ENCODE peak calls at places on chromosomes 16 and 17, in four cellular contexts. K, G, A and O are unnamed samples.

GRCh38 chr16:25060920-25061319 is 45.8 kb upstream of the ARHGAP17 start:
- DNase-seq in K (no peak), G (no peak), A (peak), O (peak)

GRCh38 chr16:87705780-87706277 is 60.0 kb downstream of the KLHDC4 start:
- DNase-seq in K (no peak), G (no peak), A (no peak), O (no peak)

GRCh38 chr16:49600976-49601375 is 227.4 kb downstream of the C16orf78 start:
- DNase-seq in K (peak), G (no peak), A (no peak), O (no peak)

GRCh38 chr16:81873843-81874752 is 95.0 kb downstream of the PLCG2 start:
- DNase-seq in K (peak), G (peak), A (no peak), O (peak)

GRCh38 chr16:85213926-85214294 is 101.6 kb upstream of the CIBAR2 start:
- DNase-seq in K (no peak), G (no peak), A (no peak), O (no peak)

GRCh38 chr17:78960945-78961344 is 18.8 kb downstream of the LGALS3BP start:
- DNase-seq in K (no peak), G (no peak), A (no peak), O (no peak)

GRCh38 chr16:58034786-58035185 is 9.2 kb downstream of the MMP15 start:
- DNase-seq in K (no peak), G (no peak), A (no peak), O (no peak)

GRCh38 chr17:76504117-76504516 is 2.9 kb upstream of the RHBDF2 start:
- DNase-seq in K (no peak), G (no peak), A (no peak), O (no peak)

GRCh38 chr17:74042241-74042640 is 161.2 kb upstream of the RPL38 start:
- DNase-seq in K (no peak), G (no peak), A (no peak), O (no peak)

GRCh38 chr17:56322991-56323390 is 169.7 kb downstream of the ANKFN1 start:
- DNase-seq in K (no peak), G (no peak), A (no peak), O (no peak)

GRCh38 chr17:69480197-69480596 is 65.7 kb downstream of the MAP2K6 start:
- DNase-seq in K (no peak), G (no peak), A (no peak), O (no peak)

GRCh38 chr17:42287305-42288077 is 807 bp upstream of the STAT5A start:
- DNase-seq in K (peak), G (no peak), A (peak), O (peak)

GRCh38 chr16:17467923-17468540 is 2.7 kb downstream of the XYLT1 start:
- DNase-seq in K (peak), G (peak), A (no peak), O (no peak)

GRCh38 chr17:77942111-77942988 is 16.2 kb upstream of the TNRC6C start:
- DNase-seq in K (no peak), G (no peak), A (no peak), O (no peak)

GRCh38 chr17:63741251-63742049 is at the start of gene STRADA:
- DNase-seq in K (peak), G (peak), A (peak), O (peak)
- H3K4me3 ChIP-seq in K (peak), G (peak), A (peak), O (peak)

DNA sequence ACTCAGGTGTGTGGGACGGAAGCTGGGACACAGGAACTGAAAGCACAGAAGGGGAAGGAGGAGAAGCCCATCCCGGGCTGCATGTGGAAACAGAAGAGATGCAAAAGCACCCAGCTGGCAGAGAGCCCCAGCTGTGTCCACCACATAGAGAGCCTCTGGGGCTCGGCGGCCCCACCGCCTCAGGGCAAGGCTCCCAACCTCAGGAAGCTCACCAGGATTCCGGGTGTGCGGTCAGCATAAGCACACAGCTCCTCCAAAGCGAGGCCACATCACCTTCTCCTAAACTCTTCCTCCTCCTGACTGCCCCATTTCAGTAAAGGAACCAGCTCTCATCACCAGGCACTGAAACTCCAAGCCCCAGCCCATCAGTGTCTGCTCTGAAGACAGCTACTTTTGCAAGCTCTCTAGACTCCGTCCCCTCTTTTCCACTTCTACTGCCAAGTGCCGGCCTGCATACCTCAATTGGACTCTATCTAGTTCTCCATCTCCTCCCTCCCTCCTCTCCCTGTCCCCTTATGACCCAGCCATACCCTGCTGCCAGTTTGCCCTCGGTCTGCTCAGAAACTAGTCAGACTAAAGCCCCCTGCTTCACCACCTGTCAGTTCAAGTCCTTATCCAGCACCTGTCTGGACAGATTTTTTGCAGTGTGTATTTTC is 6.0 kb downstream of the ST3GAL2 start:
- DNase-seq in K (no peak), G (no peak), A (no peak), O (no peak)
- H3K4me3 ChIP-seq in K (no peak), G (no peak), A (no peak), O (no peak)

GRCh38 chr17:64061157-64061898 is 40.9 kb upstream of the ICAM2 start:
- DNase-seq in K (no peak), G (peak), A (no peak), O (no peak)

GRCh38 chr17:64063088-64063487 is 42.7 kb upstream of the ICAM2 start:
- DNase-seq in K (no peak), G (no peak), A (no peak), O (no peak)

GRCh38 chr17:64066709-64067108 is 46.3 kb upstream of the ICAM2 start:
- DNase-seq in K (no peak), G (no peak), A (no peak), O (peak)

GRCh38 chr17:64063766-64064224 is 43.4 kb upstream of the ICAM2 start:
- DNase-seq in K (peak), G (peak), A (peak), O (peak)

GRCh38 chr17:64064331-64064730 is 43.9 kb upstream of the ICAM2 start:
- DNase-seq in K (no peak), G (no peak), A (no peak), O (no peak)
- H3K4me3 ChIP-seq in K (no peak), G (no peak), A (no peak), O (no peak)

GRCh38 chr16:11632455-11632921 is 35.8 kb upstream of the SNN start:
- DNase-seq in K (peak), G (peak), A (no peak), O (no peak)
- H3K4me3 ChIP-seq in K (no peak), G (no peak), A (no peak), O (no peak)

GRCh38 chr16:31143889-31144148 is 6.0 kb downstream of the PRSS36 start:
- DNase-seq in K (no peak), G (no peak), A (no peak), O (no peak)

GRCh38 chr16:31141489-31142108 is 6.1 kb upstream of the PRSS8 start:
- DNase-seq in K (peak), G (no peak), A (no peak), O (no peak)

GRCh38 chr16:31142109-31143035 is 6.8 kb upstream of the PRSS8 start:
- DNase-seq in K (peak), G (peak), A (peak), O (peak)

GRCh38 chr16:31145398-31145990 is 4.4 kb downstream of the PRSS36 start:
- DNase-seq in K (no peak), G (no peak), A (no peak), O (no peak)

DNA sequence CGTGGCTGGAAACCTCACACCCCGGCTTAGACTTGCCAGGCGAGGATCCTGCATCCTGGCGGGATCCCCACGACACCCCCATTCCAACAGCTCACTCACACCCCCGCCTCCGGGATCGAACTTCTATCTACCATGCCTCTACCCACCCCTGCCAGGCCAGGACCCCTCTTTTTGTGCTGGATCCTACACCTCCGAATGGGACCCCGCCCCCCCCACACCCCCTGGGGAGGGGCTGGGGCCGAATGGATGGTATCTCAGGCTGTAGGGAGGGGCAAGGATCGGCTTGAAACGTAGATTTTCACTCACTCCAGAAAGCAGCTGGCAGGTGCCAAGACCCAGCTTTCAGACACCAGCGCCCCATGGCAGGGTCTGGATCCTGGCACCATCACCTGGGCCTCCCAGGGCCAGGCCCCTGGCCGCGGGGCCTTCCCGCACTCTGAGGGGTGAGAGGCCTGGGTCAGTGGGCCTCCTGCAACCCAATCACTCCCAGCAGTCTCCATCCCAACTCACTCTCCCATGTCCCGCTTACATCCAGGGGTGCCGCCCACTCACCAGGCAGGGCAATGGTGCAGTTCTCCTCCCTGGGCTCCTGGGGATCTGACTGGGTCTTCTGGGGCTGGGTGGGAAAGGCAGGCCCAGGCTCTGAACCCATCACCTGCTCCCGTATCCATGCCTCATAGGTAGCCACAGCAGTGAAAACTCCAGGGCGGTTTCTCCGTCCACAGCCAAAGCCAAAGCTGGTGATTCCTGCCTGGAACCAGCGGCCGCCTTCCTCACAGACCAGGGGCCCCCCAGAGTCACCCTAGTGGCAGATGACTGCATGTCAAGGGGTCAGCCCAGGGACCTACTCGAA is 6.6 kb downstream of the PRSS36 start:
- DNase-seq in K (peak), G (no peak), A (no peak), O (no peak)
- H3K4me3 ChIP-seq in K (no peak), G (no peak), A (peak), O (no peak)

GRCh38 chr16:68082596-68083238 is 2.5 kb upstream of the NFATC3 start:
- DNase-seq in K (no peak), G (no peak), A (no peak), O (no peak)

GRCh38 chr16:68081796-68082567 is 3.2 kb upstream of the NFATC3 start:
- DNase-seq in K (no peak), G (no peak), A (no peak), O (no peak)

GRCh38 chr16:68083861-68084503 is 1.2 kb upstream of the NFATC3 start:
- DNase-seq in K (no peak), G (peak), A (no peak), O (no peak)

GRCh38 chr16:68084504-68085258 is 489 bp upstream of the NFATC3 start:
- DNase-seq in K (peak), G (peak), A (peak), O (peak)

DNA sequence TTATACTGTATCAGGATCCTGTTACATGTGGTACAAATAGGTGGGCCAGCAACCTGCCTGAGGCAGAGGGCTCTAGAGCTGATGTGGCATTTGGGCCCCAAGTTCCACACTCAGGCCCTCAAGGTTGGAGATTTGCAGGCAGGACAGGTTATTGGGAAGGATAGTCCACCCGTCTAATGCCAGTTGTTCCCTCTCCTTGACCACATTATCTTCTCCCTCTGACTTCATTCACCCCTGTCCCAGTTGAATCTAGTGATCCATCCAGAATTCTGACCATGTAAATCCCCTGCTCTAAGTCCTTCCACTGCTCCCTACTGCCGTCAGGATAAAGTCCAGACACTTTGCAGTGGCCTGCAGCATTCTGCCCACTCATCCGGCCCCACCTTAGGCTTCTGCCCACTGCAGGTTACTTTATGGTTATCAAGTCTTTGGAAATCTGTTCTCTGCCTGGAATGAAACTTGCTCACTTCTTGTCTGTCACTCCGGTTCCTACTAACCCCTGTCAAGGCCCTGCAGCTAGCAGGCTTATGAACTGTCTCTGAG is 1.9 kb upstream of the NFATC3 start:
- DNase-seq in K (no peak), G (no peak), A (no peak), O (no peak)
- H3K4me3 ChIP-seq in K (no peak), G (no peak), A (peak), O (peak)

GRCh38 chr16:89256651-89257254 is 39.2 kb downstream of the ZNF778 start:
- DNase-seq in K (no peak), G (peak), A (peak), O (peak)
- H3K4me3 ChIP-seq in K (no peak), G (peak), A (peak), O (no peak)

DNA sequence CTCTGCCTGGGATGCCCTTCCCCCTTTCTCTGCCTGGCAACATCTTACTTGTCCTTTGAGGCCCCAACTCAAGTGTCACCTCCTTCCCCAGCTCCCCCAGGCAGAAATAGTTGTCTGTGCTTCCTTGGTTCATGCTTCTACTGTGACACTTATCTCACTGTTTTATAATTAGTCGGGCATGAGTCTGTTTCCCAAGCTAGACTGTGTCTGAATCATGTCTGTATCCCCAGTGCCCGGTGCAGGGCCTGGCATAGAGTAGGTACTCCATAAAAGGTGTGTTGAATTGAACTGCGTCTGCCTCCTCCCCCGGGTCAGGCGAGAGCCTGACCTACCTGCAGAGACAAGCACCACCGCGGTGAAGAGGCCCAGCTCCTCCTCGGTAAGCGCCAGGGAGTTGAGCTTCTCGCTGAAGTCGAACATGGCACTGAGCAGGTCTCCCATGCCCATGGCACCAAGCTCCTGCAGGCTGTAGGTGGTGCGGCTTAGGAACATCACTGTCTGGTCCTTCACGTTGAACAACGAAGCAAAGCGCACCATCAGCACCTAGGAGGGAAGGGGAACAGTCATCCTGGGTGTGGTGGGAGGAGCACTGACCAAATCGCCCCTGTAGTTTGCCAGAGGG is 6.7 kb downstream of the NR1D1 start:
- DNase-seq in K (no peak), G (no peak), A (no peak), O (no peak)
- H3K4me3 ChIP-seq in K (no peak), G (no peak), A (no peak), O (no peak)